ENCODE peak calls at places on chromosomes 2 and 18, in seven cellular contexts. O is H7; H is left ventricle myocardium inferior; N is GM12878; C is spleen; R is CD8-positive, alpha-beta T cell; A is brain microvascular endothelial cell. D is an unnamed sample. For H3K36me3, the result is how much of the 10 kb centered on the place peaks cover.

GRCh38 chr2:118202707-118203303 is 114.5 kb downstream of the INSIG2 start:
- DNase-seq in R (peak), H (no peak), A (peak), N (no peak), C (no peak), O (peak), D (peak)

GRCh38 chr18:22200611-22201225 is 31.3 kb downstream of the GATA6 start:
- DNase-seq in A (no peak), O (peak), H (no peak), R (no peak), C (peak), N (no peak), D (no peak)

GRCh38 chr2:105797298-105797819 is 52.6 kb downstream of the NCK2 start:
- DNase-seq in H (no peak), A (no peak), R (peak), N (peak), O (no peak), C (no peak), D (peak)

GRCh38 chr2:219713110-219713509 is 85.7 kb downstream of the SLC4A3 start:
- DNase-seq in N (no peak), R (no peak), C (no peak), O (peak), H (no peak), A (peak), D (no peak)

GRCh38 chr2:190717764-190718651 is 69.1 kb downstream of the NAB1 start:
- DNase-seq in C (no peak), O (no peak), N (no peak), H (no peak), A (no peak), R (no peak), D (no peak)

GRCh38 chr18:13548106-13548819 is 178.1 kb downstream of the FAM210A start:
- DNase-seq in N (no peak), H (no peak), O (no peak), C (no peak), A (no peak), R (no peak), D (no peak)

GRCh38 chr18:3151379-3152264 is 68.1 kb downstream of the MYOM1 start:
- DNase-seq in R (no peak), H (no peak), A (no peak), O (peak), N (no peak), C (no peak), D (no peak)

GRCh38 chr2:15047184-15047583 is 414.7 kb downstream of the LRATD1 start:
- DNase-seq in N (no peak), R (no peak), A (no peak), H (no peak), O (no peak), C (no peak), D (no peak)

GRCh38 chr2:122009546-122009945 is 254.1 kb downstream of the TSN start:
- DNase-seq in R (no peak), C (no peak), N (no peak), A (no peak), O (no peak), H (no peak), D (no peak)

GRCh38 chr2:162686336-162686735 is 152.2 kb downstream of the KCNH7 start:
- DNase-seq in H (no peak), C (no peak), N (no peak), R (no peak), A (no peak), O (no peak), D (no peak)

GRCh38 chr18:42028232-42028832 is 73.3 kb downstream of the PIK3C3 start:
- DNase-seq in A (peak), O (peak), H (no peak), N (no peak), R (no peak), C (no peak), D (no peak)

GRCh38 chr2:130819915-130820861 is 16.5 kb upstream of the ARHGEF4 start:
- DNase-seq in O (peak), R (no peak), H (peak), C (peak), N (no peak), A (no peak), D (peak)

GRCh38 chr2:28045676-28046351 is 155.3 kb downstream of the BABAM2 start:
- DNase-seq in O (no peak), H (no peak), C (no peak), N (no peak), R (no peak), A (no peak), D (no peak)

GRCh38 chr2:101330253-101330921 is 21.9 kb upstream of the RNF149 start:
- DNase-seq in N (no peak), O (peak), C (peak), H (peak), A (no peak), R (peak), D (no peak)

GRCh38 chr2:24076849-24077534 is 866 bp upstream of the SF3B6 start:
- DNase-seq in H (no peak), C (no peak), O (no peak), R (no peak), A (no peak), N (no peak), D (peak)

DNA sequence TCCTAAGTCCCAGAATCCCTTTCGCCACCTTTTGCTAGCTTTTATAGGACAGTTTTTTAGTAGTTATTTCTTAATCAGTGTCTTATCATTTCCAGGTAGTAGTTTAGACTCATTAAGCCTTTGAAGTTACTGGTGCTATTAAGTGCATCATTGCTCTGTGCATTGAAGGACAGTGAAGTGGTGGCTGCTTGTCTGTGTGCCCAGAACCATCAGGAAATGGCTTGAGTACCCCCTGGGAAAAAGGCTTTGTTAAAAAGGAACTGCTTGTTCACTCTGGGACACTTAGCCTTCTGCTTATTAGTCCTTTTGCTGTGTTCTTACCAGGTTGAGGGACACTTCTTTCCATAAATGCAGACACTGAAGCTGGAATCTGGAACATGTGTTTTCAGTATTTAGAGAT is 30.0 kb downstream of the DTNA start:
- DNase-seq in A (no peak), N (no peak), O (no peak), H (no peak), C (no peak), R (no peak), D (no peak)
- H3K36me3 ChIP-seq in A (under half), N (under half), O (under half), H (under half), C (under half), R (under half), D (under half)

GRCh38 chr2:120740375-120740764 is 4.7 kb downstream of the GLI2 start:
- DNase-seq in H (no peak), C (no peak), N (no peak), A (no peak), R (no peak), O (peak), D (no peak)
- H3K4me3 ChIP-seq in H (no peak), C (no peak), N (no peak), A (no peak), R (no peak), O (peak), D (no peak)

GRCh38 chr2:174224125-174224524 is 24.2 kb downstream of the OLA1 start:
- DNase-seq in N (no peak), H (no peak), C (no peak), A (no peak), O (no peak), R (no peak), D (no peak)

GRCh38 chr2:174224665-174225288 is 23.6 kb downstream of the OLA1 start:
- DNase-seq in N (no peak), H (no peak), C (no peak), O (no peak), A (no peak), R (no peak), D (no peak)

GRCh38 chr2:174223359-174223758 is 25.0 kb downstream of the OLA1 start:
- DNase-seq in C (no peak), H (no peak), R (no peak), N (no peak), O (no peak), A (no peak), D (no peak)

GRCh38 chr2:174222154-174222553 is 26.2 kb downstream of the OLA1 start:
- DNase-seq in C (no peak), N (no peak), H (no peak), O (no peak), A (no peak), R (no peak), D (no peak)

DNA sequence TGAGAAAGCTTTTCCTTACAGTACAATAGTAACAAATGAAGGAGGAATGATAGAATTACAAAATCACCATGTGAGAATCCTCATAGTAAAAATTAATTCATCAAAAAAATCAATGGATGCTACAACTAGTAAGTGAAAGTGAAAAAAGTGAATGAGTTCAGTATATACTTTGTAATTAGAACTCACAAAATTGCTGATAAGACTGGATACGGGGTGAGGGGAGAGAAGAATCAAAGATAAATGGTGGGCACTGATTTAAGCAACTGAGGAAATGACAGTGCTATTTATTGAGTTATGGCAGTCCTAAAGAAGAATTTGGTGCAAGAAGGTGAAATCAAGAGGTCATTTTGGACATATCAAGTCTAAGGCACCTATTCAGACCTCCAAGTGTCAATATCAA is 20.6 kb downstream of the OLA1 start:
- DNase-seq in A (no peak), O (no peak), H (no peak), C (no peak), R (no peak), N (no peak), D (no peak)
- H3K36me3 ChIP-seq in A (under half), O (under half), H (under half), C (half or more), R (under half), N (under half), D (under half)

GRCh38 chr2:239268549-239268948 is 132.3 kb downstream of the HDAC4 start:
- DNase-seq in N (no peak), H (no peak), O (no peak), C (no peak), A (no peak), R (no peak), D (no peak)

GRCh38 chr2:239266436-239266770 is 134.4 kb downstream of the HDAC4 start:
- DNase-seq in O (no peak), H (no peak), R (no peak), N (no peak), A (no peak), C (no peak), D (no peak)

GRCh38 chr2:239268082-239268481 is 132.7 kb downstream of the HDAC4 start:
- DNase-seq in R (no peak), H (no peak), N (no peak), C (peak), O (no peak), A (no peak), D (no peak)

GRCh38 chr2:239266779-239267410 is 133.9 kb downstream of the HDAC4 start:
- DNase-seq in R (no peak), A (no peak), C (peak), H (no peak), O (no peak), N (no peak), D (no peak)

DNA sequence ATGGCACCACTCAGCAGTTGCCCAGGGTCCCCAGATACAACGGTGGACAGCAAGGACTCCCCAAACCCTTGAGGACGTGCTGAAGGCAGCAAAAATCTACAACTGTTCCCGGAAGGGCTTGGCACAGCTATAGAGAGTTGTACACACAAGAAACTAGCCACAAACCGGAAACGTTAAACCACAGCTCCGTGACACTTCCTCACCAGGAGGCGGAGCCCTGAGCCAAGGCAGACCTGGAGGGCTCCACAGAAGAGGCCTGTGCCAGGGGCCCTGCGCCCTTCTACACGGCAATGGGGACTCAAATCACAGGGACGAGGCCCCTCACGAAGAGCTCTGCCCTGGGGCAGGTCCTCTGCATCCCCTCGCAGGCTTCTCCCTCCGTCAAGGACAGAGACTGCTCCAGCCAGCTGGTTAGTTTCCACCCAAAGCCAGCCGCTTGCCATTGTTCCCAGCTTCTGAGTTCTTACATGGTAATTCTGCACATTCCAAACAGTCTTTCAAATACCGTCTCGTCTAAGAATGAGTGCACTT is 133.3 kb downstream of the HDAC4 start:
- DNase-seq in O (peak), H (no peak), R (peak), N (peak), C (peak), A (peak), D (peak)
- H3K4me3 ChIP-seq in O (no peak), H (peak), R (peak), N (peak), C (no peak), A (no peak), D (no peak)

GRCh38 chr2:54668711-54669110 is 54.8 kb upstream of the EML6 start:
- DNase-seq in O (no peak), N (no peak), A (no peak), H (no peak), C (no peak), R (no peak), D (no peak)

GRCh38 chr2:54665436-54665856 is 58.0 kb upstream of the EML6 start:
- DNase-seq in O (peak), A (peak), R (peak), H (no peak), N (no peak), C (no peak), D (no peak)

GRCh38 chr2:54666131-54666637 is 57.3 kb upstream of the EML6 start:
- DNase-seq in C (no peak), H (peak), O (no peak), N (no peak), A (peak), R (no peak), D (peak)

GRCh38 chr2:54667726-54668650 is 55.5 kb upstream of the EML6 start:
- DNase-seq in R (no peak), A (no peak), N (no peak), H (no peak), C (no peak), O (no peak), D (no peak)

GRCh38 chr2:54666741-54667639 is 56.5 kb upstream of the EML6 start:
- DNase-seq in N (no peak), A (no peak), C (no peak), R (no peak), O (no peak), H (peak), D (no peak)
- H3K36me3 ChIP-seq in N (under half), A (half or more), C (half or more), R (half or more), O (under half), H (half or more), D (half or more)

DNA sequence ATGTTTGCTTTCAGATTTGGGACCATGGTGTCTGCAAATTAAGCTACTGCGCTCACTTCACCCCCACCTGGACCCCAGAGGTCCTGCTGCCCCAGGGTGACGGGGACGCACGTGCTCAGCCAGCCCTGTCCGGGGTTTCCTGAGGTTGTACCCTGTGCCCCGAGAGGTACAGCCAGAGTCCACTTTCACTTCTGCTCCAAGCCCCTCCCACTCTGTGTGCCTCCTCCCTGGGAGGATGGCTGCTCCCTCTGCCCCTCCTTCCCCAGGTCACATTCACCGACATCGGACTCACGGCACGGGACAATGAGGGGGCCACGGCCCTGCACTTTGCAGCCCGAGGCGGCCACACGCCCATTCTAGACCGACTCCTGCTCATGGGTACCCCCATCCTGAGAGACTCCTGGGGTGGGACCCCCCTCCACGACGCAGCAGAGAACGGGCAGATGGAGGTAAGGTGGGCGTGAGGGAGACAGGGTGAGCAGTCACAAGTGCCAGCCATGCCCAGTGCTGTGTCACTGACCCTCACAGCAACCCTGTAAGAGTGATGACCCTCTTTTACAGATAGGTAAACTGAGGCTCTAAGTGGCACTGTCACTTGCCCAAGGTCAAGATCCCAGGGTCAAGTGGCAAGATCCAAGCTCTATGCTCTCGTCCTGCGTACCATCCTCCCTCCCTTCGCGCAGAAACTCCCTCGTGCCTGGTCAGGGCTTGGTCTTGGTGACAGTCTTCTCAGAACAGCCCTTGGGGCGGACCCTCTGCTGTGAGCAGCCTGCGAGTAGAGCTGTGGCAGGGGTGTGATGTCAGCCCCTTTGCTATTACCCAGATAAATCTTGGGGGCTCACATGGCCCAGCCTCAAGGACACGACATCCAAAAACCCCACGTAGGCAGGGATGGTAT is 7.6 kb downstream of the ESPNL start:
- DNase-seq in H (no peak), A (no peak), N (peak), C (peak), O (peak), R (no peak), D (peak)
- H3K4me3 ChIP-seq in H (no peak), A (no peak), N (peak), C (no peak), O (no peak), R (no peak), D (no peak)

GRCh38 chr2:240460781-240461431 is 25.4 kb downstream of the GPC1 start:
- DNase-seq in C (peak), N (no peak), O (no peak), H (peak), A (no peak), R (no peak), D (no peak)

GRCh38 chr2:240460243-240460630 is 24.8 kb downstream of the GPC1 start:
- DNase-seq in H (peak), O (no peak), C (peak), N (no peak), A (no peak), R (no peak), D (peak)

GRCh38 chr2:240458044-240458899 is 22.8 kb downstream of the GPC1 start:
- DNase-seq in H (no peak), C (peak), A (no peak), R (peak), N (no peak), O (no peak), D (peak)

GRCh38 chr2:240458900-240459391 is 23.5 kb downstream of the GPC1 start:
- DNase-seq in A (no peak), R (peak), C (peak), H (peak), N (no peak), O (no peak), D (no peak)

GRCh38 chr2:240459401-240460242 is 24.2 kb downstream of the GPC1 start:
- DNase-seq in H (peak), O (no peak), R (no peak), N (no peak), A (no peak), C (peak), D (no peak)
- H3K36me3 ChIP-seq in H (under half), O (under half), R (under half), N (under half), A (under half), C (under half), D (under half)

GRCh38 chr18:28114472-28114871 is 62.5 kb downstream of the CDH2 start:
- DNase-seq in C (no peak), N (no peak), A (peak), H (no peak), O (no peak), R (no peak), D (no peak)
- H3K4me3 ChIP-seq in C (no peak), N (no peak), A (peak), H (no peak), O (no peak), R (no peak), D (no peak)

GRCh38 chr2:9908639-9909038 is 42.9 kb upstream of the GRHL1 start:
- DNase-seq in H (no peak), N (no peak), R (no peak), C (no peak), A (no peak), O (no peak), D (no peak)

GRCh38 chr2:9910699-9911098 is 40.8 kb upstream of the GRHL1 start:
- DNase-seq in C (no peak), H (no peak), O (no peak), A (no peak), N (no peak), R (no peak), D (no peak)

GRCh38 chr2:9909106-9909505 is 42.4 kb upstream of the GRHL1 start:
- DNase-seq in O (no peak), C (no peak), N (no peak), R (no peak), A (no peak), H (no peak), D (no peak)

GRCh38 chr2:9914384-9915065 is 37.0 kb upstream of the GRHL1 start:
- DNase-seq in O (no peak), A (peak), C (no peak), R (no peak), H (no peak), N (peak), D (no peak)

DNA sequence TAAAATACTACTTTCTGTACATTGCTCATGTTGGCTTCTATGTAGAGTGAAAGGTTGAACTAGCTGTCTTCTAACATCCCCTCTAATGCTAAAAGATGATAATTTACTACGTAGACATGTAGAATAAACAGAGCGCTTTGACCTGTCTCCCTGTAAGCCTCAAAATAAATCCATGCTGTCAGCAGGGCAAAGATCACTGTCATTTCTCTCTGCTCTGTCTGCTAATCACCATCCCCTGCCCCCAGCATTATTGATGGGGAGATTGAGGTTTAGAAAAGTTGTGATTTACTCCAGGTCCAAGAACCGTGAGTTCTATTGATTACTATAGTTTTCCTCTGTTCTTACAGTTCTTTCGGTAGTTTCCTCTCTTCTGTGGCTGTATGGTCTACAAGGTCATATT is 39.0 kb upstream of the GRHL1 start:
- DNase-seq in A (no peak), O (no peak), R (no peak), N (no peak), H (no peak), C (no peak), D (no peak)
- H3K36me3 ChIP-seq in A (under half), O (under half), R (under half), N (under half), H (under half), C (half or more), D (under half)

D was measured in tibial artery.